ENCODE peak calls at places on chromosomes 16 and 17, in seven cellular contexts. S is fibroblast of lung, T is sigmoid colon, F is endodermal cell, P is adrenal gland, Z is right lobe of liver, A is pancreas. Y is an unnamed sample.
A peak's percentile ranks its signal among the peaks of the same experiment; 100 is the strongest.

GRCh38 chr17:1553354-1554266 is 9.0 kb downstream of the PITPNA start:
- DNase-seq in S (no peak), T (no peak), F (no peak), P (no peak), Z (peak; percentile 38), A (peak; percentile 1), Y (no peak)

GRCh38 chr16:47787695-47788094 is 326.6 kb downstream of the PHKB start:
- DNase-seq in S (peak; percentile 33), T (no peak), F (peak; percentile 64), P (no peak), Z (no peak), A (no peak), Y (no peak)

GRCh38 chr16:30893082-30893743 is 664 bp downstream of the BCL7C start:
- DNase-seq in S (no peak), T (no peak), F (peak; percentile 60), P (no peak), Z (peak; percentile 38), A (peak; percentile 72), Y (peak; percentile 74)

GRCh38 chr16:25064967-25065366 is 46.6 kb upstream of the LCMT1 start:
- DNase-seq in S (peak; percentile 17), T (peak; percentile 69), F (no peak), P (peak; percentile 87), Z (no peak), A (peak; percentile 30), Y (no peak)

GRCh38 chr16:9422769-9423513 is 331.5 kb downstream of the HAPSTR1 start:
- DNase-seq in S (no peak), T (no peak), F (no peak), P (peak; percentile 78), Z (no peak), A (peak; percentile 43), Y (no peak)

GRCh38 chr17:56213031-56213430 is 59.8 kb downstream of the ANKFN1 start:
- DNase-seq in S (peak; percentile 64), T (no peak), F (no peak), P (no peak), Z (no peak), A (no peak), Y (no peak)

GRCh38 chr17:624341-624860 is 90.2 kb downstream of the VPS53 start:
- DNase-seq in S (no peak), T (no peak), F (peak; percentile 61), P (peak; percentile 15), Z (no peak), A (no peak), Y (no peak)

GRCh38 chr16:28838558-28838918 is 7.6 kb downstream of the TUFM start:
- DNase-seq in S (no peak), T (no peak), F (no peak), P (no peak), Z (no peak), A (no peak), Y (no peak)

GRCh38 chr16:27195941-27196595 is 7.3 kb upstream of the KDM8 start:
- DNase-seq in S (no peak), T (no peak), F (no peak), P (no peak), Z (no peak), A (no peak), Y (no peak)

GRCh38 chr17:27946521-27946920 is 53.4 kb upstream of the LYRM9 start:
- DNase-seq in S (no peak), T (no peak), F (no peak), P (no peak), Z (no peak), A (no peak), Y (no peak)

GRCh38 chr17:82775033-82775823 is 23.4 kb downstream of the TBCD start:
- DNase-seq in S (peak; percentile 34), T (peak; percentile 81), F (peak; percentile 96), P (peak; percentile 65), Z (peak; percentile 70), A (peak; percentile 78), Y (peak; percentile 87)

GRCh38 chr16:19618876-19619275 is 63.4 kb downstream of the VPS35L start:
- DNase-seq in S (no peak), T (no peak), F (peak; percentile 5), P (no peak), Z (no peak), A (no peak), Y (no peak)

GRCh38 chr17:1779571-1780074 is 17.8 kb downstream of the SERPINF1 start:
- DNase-seq in S (peak; percentile 94), T (peak; percentile 93), F (no peak), P (peak; percentile 56), Z (no peak), A (no peak), Y (no peak)

GRCh38 chr17:4796550-4796915 is 569 bp downstream of the PSMB6 start:
- DNase-seq in S (peak; percentile 47), T (no peak), F (peak; percentile 91), P (peak; percentile 37), Z (no peak), A (no peak), Y (no peak)

GRCh38 chr16:51441331-51441730 is 290.3 kb upstream of the SALL1 start:
- DNase-seq in S (no peak), T (no peak), F (no peak), P (no peak), Z (no peak), A (no peak), Y (no peak)

GRCh38 chr16:55495616-55496289 is 13.1 kb upstream of the LPCAT2 start:
- DNase-seq in S (peak; percentile 98), T (no peak), F (peak; percentile 33), P (peak; percentile 57), Z (no peak), A (no peak), Y (no peak)

GRCh38 chr17:46950997-46951621 is 27.9 kb downstream of the RPRML start:
- DNase-seq in S (no peak), T (no peak), F (peak; percentile 94), P (no peak), Z (no peak), A (no peak), Y (no peak)

GRCh38 chr16:16048904-16049582 is 99.6 kb downstream of the ABCC1 start:
- DNase-seq in S (no peak), T (no peak), F (peak; percentile 61), P (no peak), Z (no peak), A (no peak), Y (no peak)

GRCh38 chr17:32943206-32943605 is 15.3 kb downstream of the TMEM98 start:
- DNase-seq in S (peak; percentile 43), T (no peak), F (peak; percentile 35), P (no peak), Z (no peak), A (peak; percentile 78), Y (no peak)

GRCh38 chr16:23424292-23424958 is 28.6 kb downstream of the COG7 start:
- DNase-seq in S (peak; percentile 37), T (peak; percentile 89), F (no peak), P (no peak), Z (no peak), A (no peak), Y (peak; percentile 73)

GRCh38 chr17:50094753-50095616 is at the start of gene PDK2:
- DNase-seq in S (peak; percentile 96), T (peak; percentile 99), F (peak; percentile 99), P (peak; percentile 98), Z (peak; percentile 96), A (peak; percentile 96), Y (peak; percentile 98)

GRCh38 chr17:44916059-44916780 is 920 bp upstream of the GFAP start:
- DNase-seq in S (no peak), T (no peak), F (no peak), P (peak; percentile 22), Z (no peak), A (no peak), Y (peak; percentile 57)

GRCh38 chr17:28227278-28228108 is 91.5 kb upstream of the TMEM97 start:
- DNase-seq in S (peak; percentile 43), T (no peak), F (peak; percentile 100), P (peak; percentile 90), Z (peak; percentile 71), A (peak; percentile 98), Y (peak; percentile 91)

GRCh38 chr17:83145358-83145738 is 65.9 kb downstream of the METRNL start:
- DNase-seq in S (no peak), T (peak; percentile 51), F (no peak), P (no peak), Z (no peak), A (no peak), Y (no peak)

GRCh38 chr16:22098538-22099255 is 6.4 kb downstream of the VWA3A start:
- DNase-seq in S (peak; percentile 34), T (no peak), F (peak; percentile 61), P (peak; percentile 20), Z (no peak), A (no peak), Y (no peak)

GRCh38 chr17:41415833-41416335 is 8.5 kb downstream of the KRT37 start:
- DNase-seq in S (peak; percentile 81), T (no peak), F (no peak), P (peak; percentile 72), Z (no peak), A (no peak), Y (no peak)

GRCh38 chr16:57859331-57859730 is 57.0 kb upstream of the KIFC3 start:
- DNase-seq in S (peak; percentile 62), T (no peak), F (peak; percentile 89), P (no peak), Z (no peak), A (no peak), Y (no peak)
- H3K27me3 ChIP-seq in S (peaks cover 5% of the 10 kb centered on the region), T (no peaks in the 10 kb centered on the region), F (no peaks in the 10 kb centered on the region), P (no peaks in the 10 kb centered on the region), Z (no peaks in the 10 kb centered on the region), A (no peaks in the 10 kb centered on the region), Y (no peaks in the 10 kb centered on the region)

DNA sequence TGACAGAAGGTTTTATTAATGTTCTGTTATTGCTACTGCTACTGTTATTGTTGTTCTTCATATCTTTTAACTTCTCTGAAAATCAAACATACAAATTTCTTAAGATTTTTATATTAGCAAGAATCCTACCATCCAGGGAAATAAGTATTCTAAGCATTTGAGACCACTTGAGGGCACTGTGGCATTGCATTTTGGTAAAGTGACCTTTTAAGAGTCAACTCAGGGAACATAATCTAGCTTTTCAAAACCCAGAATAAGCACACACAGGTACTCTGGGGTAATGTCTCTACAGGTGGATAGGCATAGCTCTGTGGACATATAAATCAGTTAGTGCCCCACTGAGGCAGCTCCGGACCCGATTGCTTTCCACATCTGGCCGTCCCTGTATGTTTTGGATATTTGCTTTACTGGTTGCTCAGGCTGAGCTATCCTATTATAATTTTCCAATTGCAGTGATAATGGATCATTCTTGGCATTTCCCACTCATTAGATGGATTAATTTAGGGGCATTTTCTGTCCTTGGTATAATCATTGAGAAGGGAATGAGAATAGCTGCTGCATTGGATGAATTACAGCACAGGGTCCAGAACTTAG is 1425.1 kb upstream of the CDH8 start:
- DNase-seq in S (peak; percentile 36), T (no peak), F (peak; percentile 70), P (peak; percentile 18), Z (no peak), A (no peak), Y (no peak)
- TF ChIP-seq CTCF in S (peak; percentile 21), T (no peak), F (peak; percentile 87), P (peak; percentile 44), Z (peak; percentile 51), A (no peak), Y (peak; percentile 37)

GRCh38 chr17:81333626-81334368 is 38.7 kb upstream of the SLC38A10 start:
- DNase-seq in S (no peak), T (no peak), F (no peak), P (no peak), Z (no peak), A (no peak), Y (peak; percentile 68)
- H3K4me1 ChIP-seq in S (peaks cover 10% of the 10 kb centered on the region), T (peaks cover 46% of the 10 kb centered on the region), F (peaks cover 25% of the 10 kb centered on the region), P (peaks cover 37% of the 10 kb centered on the region), Z (peaks cover 47% of the 10 kb centered on the region), A (peaks cover 39% of the 10 kb centered on the region), Y (peaks cover 40% of the 10 kb centered on the region)

DNA sequence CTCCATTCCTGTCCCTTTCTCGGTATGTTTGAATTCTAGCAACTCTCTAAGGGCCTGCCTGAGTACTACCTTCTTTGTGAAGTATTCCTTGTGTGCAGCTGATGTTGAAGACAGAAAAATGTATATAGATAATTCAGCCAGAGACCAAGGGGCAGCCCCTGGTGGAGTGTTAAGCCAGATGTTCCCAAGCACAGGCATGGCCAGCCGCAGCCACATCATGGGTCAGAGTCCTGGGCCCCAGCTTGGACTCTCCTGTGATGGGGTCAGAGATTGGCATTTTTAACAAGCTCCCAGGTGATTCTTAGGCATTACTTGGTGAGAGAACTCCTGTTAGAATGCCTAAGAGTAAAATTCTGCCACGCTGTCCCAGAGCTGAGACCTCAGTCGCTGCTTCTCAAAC is 100.8 kb downstream of the IRF8 start:
- DNase-seq in S (no peak), T (peak; percentile 55), F (peak; percentile 15), P (no peak), Z (no peak), A (no peak), Y (no peak)
- H3K27me3 ChIP-seq in S (peaks cover 13% of the 10 kb centered on the region), T (peaks cover 17% of the 10 kb centered on the region), F (peaks cover 7% of the 10 kb centered on the region), P (no peaks in the 10 kb centered on the region), Z (no peaks in the 10 kb centered on the region), A (no peaks in the 10 kb centered on the region), Y (no peaks in the 10 kb centered on the region)